ENCODE peak calls at places on chromosomes 16 and 17, in four cellular contexts. One of them, this sample, is unnamed.

GRCh38 chr17:33266611-33267010 is 26.5 kb downstream of the ASIC2 start:
- DNase-seq in neural progenitor cell: no peak
- DNase-seq in PC-9: no peak
- DNase-seq in aorta: no peak
- DNase-seq in this sample: no peak

GRCh38 chr16:29198731-29199521 is 207.6 kb downstream of the NPIPB11 start:
- DNase-seq in neural progenitor cell: no peak
- DNase-seq in aorta: peak; percentile 61
- DNase-seq in PC-9: no peak
- DNase-seq in this sample: peak; percentile 22

GRCh38 chr17:53127331-53127730 is 695.4 kb upstream of the KIF2B start:
- DNase-seq in neural progenitor cell: no peak
- DNase-seq in PC-9: no peak
- DNase-seq in aorta: no peak
- DNase-seq in this sample: no peak

GRCh38 chr16:1556254-1556653 is 22.8 kb downstream of the TMEM204 start:
- DNase-seq in PC-9: no peak
- DNase-seq in aorta: no peak
- DNase-seq in neural progenitor cell: no peak
- DNase-seq in this sample: no peak

GRCh38 chr16:66947302-66948033 is 12.2 kb downstream of the CES2 start:
- DNase-seq in PC-9: peak; percentile 80
- DNase-seq in neural progenitor cell: peak; percentile 72
- DNase-seq in aorta: peak; percentile 92
- DNase-seq in this sample: peak; percentile 87

GRCh38 chr17:7235693-7236665 is 1.7 kb upstream of the DVL2 start:
- DNase-seq in aorta: peak; percentile 56
- DNase-seq in PC-9: no peak
- DNase-seq in neural progenitor cell: no peak
- DNase-seq in this sample: no peak

GRCh38 chr16:102060-102855 is 24.2 kb downstream of the MPG start:
- DNase-seq in aorta: peak; percentile 86
- DNase-seq in neural progenitor cell: no peak
- DNase-seq in PC-9: no peak
- DNase-seq in this sample: no peak

GRCh38 chr16:64468515-64469090 is 653.3 kb downstream of the CDH11 start:
- DNase-seq in neural progenitor cell: no peak
- DNase-seq in PC-9: no peak
- DNase-seq in aorta: no peak
- DNase-seq in this sample: no peak

GRCh38 chr16:88676502-88677242 is 9.6 kb downstream of the SNAI3 start:
- DNase-seq in aorta: peak; percentile 73
- DNase-seq in neural progenitor cell: no peak
- DNase-seq in PC-9: no peak
- DNase-seq in this sample: no peak

GRCh38 chr17:54784305-54784704 is 116.3 kb upstream of the TOM1L1 start:
- DNase-seq in aorta: no peak
- DNase-seq in PC-9: no peak
- DNase-seq in neural progenitor cell: no peak
- DNase-seq in this sample: no peak

GRCh38 chr17:55259684-55260111 is 5.1 kb upstream of the HLF start:
- DNase-seq in neural progenitor cell: no peak
- DNase-seq in PC-9: no peak
- DNase-seq in aorta: no peak
- DNase-seq in this sample: no peak

GRCh38 chr17:74455025-74455585 is 11.3 kb upstream of the CD300A start:
- DNase-seq in PC-9: no peak
- DNase-seq in aorta: no peak
- DNase-seq in neural progenitor cell: peak; percentile 40
- DNase-seq in this sample: no peak

GRCh38 chr17:74452027-74452840 is 14.2 kb upstream of the CD300A start:
- DNase-seq in PC-9: no peak
- DNase-seq in aorta: no peak
- DNase-seq in neural progenitor cell: no peak
- DNase-seq in this sample: no peak

GRCh38 chr17:74454197-74455024 is 12.0 kb upstream of the CD300A start:
- DNase-seq in neural progenitor cell: peak; percentile 38
- DNase-seq in PC-9: peak; percentile 84
- DNase-seq in aorta: peak; percentile 96
- DNase-seq in this sample: peak; percentile 94

GRCh38 chr17:74452841-74453661 is 13.4 kb upstream of the CD300A start:
- DNase-seq in PC-9: no peak
- DNase-seq in neural progenitor cell: peak; percentile 72
- DNase-seq in aorta: no peak
- DNase-seq in this sample: no peak

DNA sequence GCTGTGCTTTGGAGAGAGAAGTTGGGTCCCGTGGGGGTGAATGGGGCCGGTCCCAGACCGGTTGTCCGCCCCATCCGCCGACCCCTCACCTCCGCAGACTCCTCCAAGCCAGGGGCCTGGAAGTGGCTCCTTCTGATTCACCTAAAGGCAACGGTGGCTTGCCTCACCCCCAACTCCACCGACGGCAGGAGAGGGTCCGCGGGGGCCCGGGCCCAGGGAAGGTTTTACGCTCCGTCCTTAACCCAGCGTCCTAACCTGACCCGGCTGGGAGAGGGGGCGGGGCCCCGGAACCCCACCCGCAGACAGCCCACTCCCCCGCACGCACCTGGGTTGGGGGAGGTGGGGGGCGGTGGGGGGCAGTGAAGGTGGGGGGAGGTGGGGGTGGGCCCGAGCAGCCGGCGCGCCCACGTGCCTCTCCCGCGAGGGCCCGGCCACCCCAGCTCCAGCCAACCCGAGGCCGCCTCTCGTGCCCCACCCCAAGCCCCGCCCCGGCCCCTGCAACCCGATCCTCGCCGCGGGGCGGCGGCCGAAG is 12.7 kb upstream of the CD300A start:
- DNase-seq in aorta: no peak
- DNase-seq in neural progenitor cell: peak; percentile 97
- DNase-seq in PC-9: no peak
- DNase-seq in this sample: no peak
- H3K4me1 ChIP-seq in aorta: peaks cover 3% of the 10 kb centered on the region
- H3K4me1 ChIP-seq in neural progenitor cell: peaks cover 30% of the 10 kb centered on the region
- H3K4me1 ChIP-seq in PC-9: peaks cover 7% of the 10 kb centered on the region
- H3K4me1 ChIP-seq in this sample: peaks cover 16% of the 10 kb centered on the region

DNA sequence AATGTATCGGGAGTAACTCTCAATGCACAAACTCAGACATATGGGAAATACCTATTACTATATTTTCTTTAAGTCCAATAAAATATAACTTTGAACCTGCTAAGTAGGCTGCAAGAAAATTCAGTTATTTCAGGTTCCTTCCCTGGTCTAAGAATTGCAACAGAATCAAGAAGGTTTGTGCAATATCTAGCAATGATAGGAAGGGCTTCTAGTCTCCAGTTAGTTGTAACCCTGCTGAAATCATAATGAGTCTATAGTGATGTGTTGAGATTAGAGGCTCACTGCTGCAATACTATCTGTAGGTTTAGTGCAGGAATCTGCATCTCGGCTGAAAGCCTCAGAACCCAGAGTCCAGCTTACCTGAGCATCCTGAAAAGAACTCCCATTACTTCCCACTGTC is 110.5 kb downstream of the PMP22 start:
- DNase-seq in PC-9: no peak
- DNase-seq in neural progenitor cell: no peak
- DNase-seq in aorta: no peak
- DNase-seq in this sample: no peak
- H3K4me1 ChIP-seq in PC-9: no peaks in the 10 kb centered on the region
- H3K4me1 ChIP-seq in neural progenitor cell: peaks cover 11% of the 10 kb centered on the region
- H3K4me1 ChIP-seq in aorta: no peaks in the 10 kb centered on the region
- H3K4me1 ChIP-seq in this sample: no peaks in the 10 kb centered on the region

GRCh38 chr17:41956522-41956921 is 10.1 kb upstream of the CNP start:
- DNase-seq in neural progenitor cell: no peak
- DNase-seq in aorta: no peak
- DNase-seq in PC-9: no peak
- DNase-seq in this sample: no peak

GRCh38 chr17:41957058-41957868 is 9.3 kb upstream of the CNP start:
- DNase-seq in PC-9: no peak
- DNase-seq in neural progenitor cell: peak; percentile 15
- DNase-seq in aorta: no peak
- DNase-seq in this sample: no peak

GRCh38 chr17:41959336-41960095 is 7.1 kb upstream of the CNP start:
- DNase-seq in PC-9: peak; percentile 36
- DNase-seq in neural progenitor cell: peak; percentile 58
- DNase-seq in aorta: no peak
- DNase-seq in this sample: peak; percentile 68

GRCh38 chr17:41959030-41959335 is 7.6 kb upstream of the CNP start:
- DNase-seq in PC-9: no peak
- DNase-seq in neural progenitor cell: no peak
- DNase-seq in aorta: no peak
- DNase-seq in this sample: no peak

GRCh38 chr17:41957869-41958231 is 8.7 kb upstream of the CNP start:
- DNase-seq in aorta: no peak
- DNase-seq in neural progenitor cell: no peak
- DNase-seq in PC-9: no peak
- DNase-seq in this sample: no peak
- H3K4me1 ChIP-seq in aorta: no peaks in the 10 kb centered on the region
- H3K4me1 ChIP-seq in neural progenitor cell: peaks cover 6% of the 10 kb centered on the region
- H3K4me1 ChIP-seq in PC-9: no peaks in the 10 kb centered on the region
- H3K4me1 ChIP-seq in this sample: peaks cover 19% of the 10 kb centered on the region

GRCh38 chr16:27401768-27402568 is at the start of gene IL21R:
- DNase-seq in PC-9: peak; percentile 15
- DNase-seq in neural progenitor cell: peak; percentile 14
- DNase-seq in aorta: peak; percentile 85
- DNase-seq in this sample: no peak

GRCh38 chr16:27402569-27402963 is 592 bp downstream of the IL21R start:
- DNase-seq in neural progenitor cell: no peak
- DNase-seq in aorta: no peak
- DNase-seq in PC-9: no peak
- DNase-seq in this sample: no peak

GRCh38 chr16:27400751-27401620 is 988 bp upstream of the IL21R start:
- DNase-seq in neural progenitor cell: no peak
- DNase-seq in aorta: no peak
- DNase-seq in PC-9: no peak
- DNase-seq in this sample: no peak

GRCh38 chr16:27399969-27400368 is 2.0 kb upstream of the IL21R start:
- DNase-seq in PC-9: no peak
- DNase-seq in aorta: no peak
- DNase-seq in neural progenitor cell: no peak
- DNase-seq in this sample: no peak

DNA sequence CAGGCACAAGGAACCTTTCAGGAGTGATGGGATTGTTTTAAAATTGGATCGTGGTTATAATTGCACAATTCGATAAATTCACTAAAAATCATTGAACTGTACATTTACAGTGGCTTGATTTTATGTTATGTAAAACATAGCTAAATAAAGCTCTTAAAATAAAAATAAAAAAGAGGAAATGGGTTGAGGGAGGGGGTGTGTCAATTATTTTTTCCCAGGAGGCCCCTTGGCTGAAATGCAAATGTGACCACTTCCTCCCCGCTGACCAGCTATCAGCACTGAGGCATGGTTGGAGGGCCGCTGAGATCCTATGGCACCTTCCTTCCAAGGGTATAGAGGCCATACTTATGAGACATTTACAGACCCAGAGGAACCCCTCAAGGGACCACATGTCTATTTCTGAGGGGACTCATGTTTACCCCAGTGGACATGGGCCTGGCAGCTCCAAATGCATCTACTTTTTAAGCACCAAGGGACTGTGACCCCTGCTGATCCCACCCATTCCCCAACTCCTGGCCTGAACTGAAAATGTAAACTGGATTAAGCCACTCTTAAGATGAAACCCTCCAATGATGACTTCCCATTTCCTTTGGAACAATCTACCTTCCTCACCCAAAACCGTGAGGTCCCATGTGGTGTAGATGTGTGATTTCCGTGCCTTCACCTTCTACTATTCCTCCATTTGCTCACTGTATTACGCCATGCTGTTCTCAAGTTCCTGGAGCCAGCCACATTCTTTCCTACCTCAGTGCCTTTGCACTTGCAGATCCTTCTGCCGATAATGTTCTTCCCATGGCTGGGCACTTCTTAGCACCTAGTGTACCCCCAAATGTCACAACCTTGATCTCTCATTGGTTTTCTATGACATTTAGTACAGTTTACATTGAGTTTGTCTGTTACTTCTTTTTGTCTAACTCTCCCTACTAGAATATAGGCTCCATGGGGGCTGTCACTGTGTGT is 2.8 kb upstream of the IL21R start:
- DNase-seq in neural progenitor cell: no peak
- DNase-seq in aorta: no peak
- DNase-seq in PC-9: no peak
- DNase-seq in this sample: no peak
- H3K4me1 ChIP-seq in neural progenitor cell: no peaks in the 10 kb centered on the region
- H3K4me1 ChIP-seq in aorta: no peaks in the 10 kb centered on the region
- H3K4me1 ChIP-seq in PC-9: no peaks in the 10 kb centered on the region
- H3K4me1 ChIP-seq in this sample: no peaks in the 10 kb centered on the region

DNA sequence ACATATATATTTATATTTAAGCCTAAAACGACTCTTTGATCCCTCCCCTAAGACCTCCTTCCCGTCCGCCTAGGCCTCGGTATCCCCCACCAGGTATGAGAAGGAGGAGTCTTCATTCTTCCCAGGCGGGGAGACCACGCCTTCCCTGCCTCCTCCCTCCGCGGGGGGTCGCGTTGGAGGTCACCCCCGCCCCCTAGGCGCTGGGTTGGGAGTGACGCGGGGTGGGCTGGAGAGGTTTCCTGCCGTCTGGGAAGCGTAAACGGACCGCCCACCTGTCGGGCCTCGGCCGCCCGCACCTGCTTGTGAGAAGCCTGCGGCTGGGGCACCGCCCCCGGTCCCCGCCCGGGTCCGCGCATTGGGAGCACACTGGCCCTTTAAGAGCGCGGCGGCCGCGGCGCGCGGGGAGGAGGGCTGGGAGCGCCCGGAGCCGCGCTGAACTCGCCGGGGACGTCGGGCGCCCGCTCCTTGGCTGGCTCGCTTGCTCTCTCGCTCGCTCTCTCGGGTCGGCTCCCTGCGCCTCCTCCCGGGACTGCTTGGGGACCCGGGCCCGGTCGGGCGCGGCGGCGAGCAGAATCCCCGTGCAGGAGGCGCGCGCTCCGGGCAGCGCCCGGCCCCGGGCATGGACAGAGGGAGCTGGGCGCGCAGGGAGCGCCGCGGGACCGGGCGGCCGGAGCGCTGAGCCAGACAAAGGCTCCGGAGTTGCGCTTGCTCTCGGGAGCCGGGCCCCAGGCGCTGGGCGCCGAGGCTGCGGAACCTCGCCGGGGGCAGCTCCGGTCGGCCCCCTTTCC is at the start of gene MMP15:
- DNase-seq in neural progenitor cell: peak; percentile 91
- DNase-seq in PC-9: peak; percentile 94
- DNase-seq in aorta: peak; percentile 89
- DNase-seq in this sample: peak; percentile 99
- H3K4me1 ChIP-seq in neural progenitor cell: peaks cover 33% of the 10 kb centered on the region
- H3K4me1 ChIP-seq in PC-9: peaks cover 40% of the 10 kb centered on the region
- H3K4me1 ChIP-seq in aorta: no peaks in the 10 kb centered on the region
- H3K4me1 ChIP-seq in this sample: peaks cover 16% of the 10 kb centered on the region

GRCh38 chr17:75430159-75430748 is 24.8 kb upstream of the GRB2 start:
- DNase-seq in PC-9: peak; percentile 75
- DNase-seq in neural progenitor cell: peak; percentile 87
- DNase-seq in aorta: peak; percentile 81
- DNase-seq in this sample: peak; percentile 97
- H3K4me1 ChIP-seq in PC-9: peaks cover 17% of the 10 kb centered on the region
- H3K4me1 ChIP-seq in neural progenitor cell: peaks cover 10% of the 10 kb centered on the region
- H3K4me1 ChIP-seq in aorta: peaks cover 2% of the 10 kb centered on the region
- H3K4me1 ChIP-seq in this sample: peaks cover 40% of the 10 kb centered on the region

GRCh38 chr16:56297684-56298083 is 106.4 kb downstream of the GNAO1 start:
- DNase-seq in aorta: no peak
- DNase-seq in PC-9: no peak
- DNase-seq in neural progenitor cell: no peak
- DNase-seq in this sample: no peak
- H3K4me1 ChIP-seq in aorta: no peaks in the 10 kb centered on the region
- H3K4me1 ChIP-seq in PC-9: peaks cover 10% of the 10 kb centered on the region
- H3K4me1 ChIP-seq in neural progenitor cell: peaks cover 53% of the 10 kb centered on the region
- H3K4me1 ChIP-seq in this sample: peaks cover 17% of the 10 kb centered on the region